ENCODE peak calls at places on chromosomes 11 and 22, in six cellular contexts. One of them, this sample, is unnamed. For H3K36me3, the result is how much of the 10 kb centered on the place peaks cover.

GRCh38 chr11:109033627-109034340 is 368.9 kb downstream of the DDX10 start:
- DNase-seq in left lung: no peak
- DNase-seq in mesenchymal stem cell: no peak
- DNase-seq in cardiac muscle cell: no peak
- DNase-seq in hepatocyte: no peak
- DNase-seq in GM06990: no peak
- DNase-seq in this sample: peak

GRCh38 chr22:25627271-25627848 is 62.9 kb downstream of the GRK3 start:
- DNase-seq in left lung: no peak
- DNase-seq in mesenchymal stem cell: peak
- DNase-seq in cardiac muscle cell: no peak
- DNase-seq in GM06990: no peak
- DNase-seq in hepatocyte: no peak
- DNase-seq in this sample: no peak

GRCh38 chr11:20634044-20634443 is 34.6 kb downstream of the SLC6A5 start:
- DNase-seq in left lung: no peak
- DNase-seq in cardiac muscle cell: no peak
- DNase-seq in hepatocyte: no peak
- DNase-seq in mesenchymal stem cell: no peak
- DNase-seq in GM06990: no peak
- DNase-seq in this sample: no peak

GRCh38 chr11:36326524-36327419 is 30.7 kb downstream of the PRR5L start:
- DNase-seq in left lung: no peak
- DNase-seq in mesenchymal stem cell: no peak
- DNase-seq in GM06990: peak
- DNase-seq in hepatocyte: no peak
- DNase-seq in cardiac muscle cell: no peak
- DNase-seq in this sample: no peak

GRCh38 chr11:82024760-82025159 is 708.9 kb downstream of the FAM181B start:
- DNase-seq in mesenchymal stem cell: no peak
- DNase-seq in cardiac muscle cell: no peak
- DNase-seq in hepatocyte: no peak
- DNase-seq in GM06990: no peak
- DNase-seq in left lung: no peak
- DNase-seq in this sample: no peak

GRCh38 chr11:103546236-103546635 is 437.0 kb downstream of the DYNC2H1 start:
- DNase-seq in left lung: no peak
- DNase-seq in hepatocyte: no peak
- DNase-seq in GM06990: no peak
- DNase-seq in mesenchymal stem cell: no peak
- DNase-seq in cardiac muscle cell: no peak
- DNase-seq in this sample: no peak

GRCh38 chr11:47156333-47156732 is 20.3 kb downstream of the ARFGAP2 start:
- DNase-seq in hepatocyte: no peak
- DNase-seq in GM06990: no peak
- DNase-seq in mesenchymal stem cell: no peak
- DNase-seq in cardiac muscle cell: no peak
- DNase-seq in left lung: no peak
- DNase-seq in this sample: no peak

GRCh38 chr11:67314218-67314617 is 10.9 kb downstream of the SSH3 start:
- DNase-seq in cardiac muscle cell: no peak
- DNase-seq in GM06990: no peak
- DNase-seq in left lung: no peak
- DNase-seq in mesenchymal stem cell: no peak
- DNase-seq in hepatocyte: no peak
- DNase-seq in this sample: no peak

GRCh38 chr11:76627541-76628082 is 42.9 kb downstream of the LRRC32 start:
- DNase-seq in mesenchymal stem cell: no peak
- DNase-seq in hepatocyte: no peak
- DNase-seq in cardiac muscle cell: no peak
- DNase-seq in left lung: no peak
- DNase-seq in GM06990: peak
- DNase-seq in this sample: no peak

GRCh38 chr22:45475876-45476514 is 26.7 kb upstream of the FBLN1 start:
- DNase-seq in left lung: no peak
- DNase-seq in hepatocyte: no peak
- DNase-seq in mesenchymal stem cell: no peak
- DNase-seq in cardiac muscle cell: no peak
- DNase-seq in GM06990: no peak
- DNase-seq in this sample: no peak

GRCh38 chr11:122785156-122785605 is 53.1 kb upstream of the CRTAM start:
- DNase-seq in mesenchymal stem cell: no peak
- DNase-seq in cardiac muscle cell: no peak
- DNase-seq in hepatocyte: peak
- DNase-seq in GM06990: no peak
- DNase-seq in left lung: no peak
- DNase-seq in this sample: no peak

GRCh38 chr11:46278387-46279173 is 1.1 kb downstream of the CREB3L1 start:
- DNase-seq in mesenchymal stem cell: peak
- DNase-seq in cardiac muscle cell: peak
- DNase-seq in hepatocyte: peak
- DNase-seq in GM06990: no peak
- DNase-seq in left lung: peak
- DNase-seq in this sample: peak

GRCh38 chr22:39243443-39244072 is 1.2 kb downstream of the PDGFB start:
- DNase-seq in hepatocyte: peak
- DNase-seq in GM06990: no peak
- DNase-seq in left lung: no peak
- DNase-seq in mesenchymal stem cell: peak
- DNase-seq in cardiac muscle cell: no peak
- DNase-seq in this sample: no peak

GRCh38 chr11:76285397-76285796 is 79.1 kb upstream of the WNT11 start:
- DNase-seq in hepatocyte: no peak
- DNase-seq in mesenchymal stem cell: no peak
- DNase-seq in left lung: no peak
- DNase-seq in GM06990: no peak
- DNase-seq in cardiac muscle cell: no peak
- DNase-seq in this sample: no peak

GRCh38 chr11:107789767-107790166 is 68.8 kb downstream of the SLC35F2 start:
- DNase-seq in mesenchymal stem cell: no peak
- DNase-seq in cardiac muscle cell: no peak
- DNase-seq in hepatocyte: no peak
- DNase-seq in left lung: no peak
- DNase-seq in GM06990: no peak
- DNase-seq in this sample: no peak

GRCh38 chr11:123426766-123427165 is 3.3 kb upstream of the GRAMD1B start:
- DNase-seq in GM06990: no peak
- DNase-seq in hepatocyte: no peak
- DNase-seq in cardiac muscle cell: no peak
- DNase-seq in left lung: no peak
- DNase-seq in mesenchymal stem cell: no peak
- DNase-seq in this sample: no peak

GRCh38 chr22:27851974-27852713 is 50.6 kb upstream of the MN1 start:
- DNase-seq in GM06990: no peak
- DNase-seq in left lung: no peak
- DNase-seq in mesenchymal stem cell: peak
- DNase-seq in cardiac muscle cell: no peak
- DNase-seq in hepatocyte: no peak
- DNase-seq in this sample: no peak

GRCh38 chr11:47056261-47056915 is 119.8 kb downstream of the CSTPP1 start:
- DNase-seq in mesenchymal stem cell: peak
- DNase-seq in left lung: no peak
- DNase-seq in hepatocyte: peak
- DNase-seq in GM06990: no peak
- DNase-seq in cardiac muscle cell: no peak
- DNase-seq in this sample: peak

GRCh38 chr11:67432655-67433349 is 4.5 kb downstream of the RPS6KB2 start:
- DNase-seq in cardiac muscle cell: no peak
- DNase-seq in GM06990: peak
- DNase-seq in hepatocyte: no peak
- DNase-seq in left lung: no peak
- DNase-seq in mesenchymal stem cell: no peak
- DNase-seq in this sample: no peak

GRCh38 chr22:24542641-24543040 is 12.3 kb downstream of the GUCD1 start:
- DNase-seq in cardiac muscle cell: no peak
- DNase-seq in GM06990: no peak
- DNase-seq in mesenchymal stem cell: no peak
- DNase-seq in hepatocyte: no peak
- DNase-seq in left lung: peak
- DNase-seq in this sample: no peak

GRCh38 chr11:304915-305833 is 2.4 kb upstream of the IFITM2 start:
- DNase-seq in GM06990: no peak
- DNase-seq in hepatocyte: peak
- DNase-seq in mesenchymal stem cell: peak
- DNase-seq in cardiac muscle cell: peak
- DNase-seq in left lung: peak
- DNase-seq in this sample: peak

GRCh38 chr22:32533265-32534068 is 58.9 kb downstream of the FBXO7 start:
- DNase-seq in left lung: no peak
- DNase-seq in cardiac muscle cell: no peak
- DNase-seq in mesenchymal stem cell: peak
- DNase-seq in hepatocyte: peak
- DNase-seq in GM06990: no peak
- DNase-seq in this sample: no peak

GRCh38 chr11:73168925-73169579 is 26.9 kb upstream of the FCHSD2 start:
- DNase-seq in mesenchymal stem cell: no peak
- DNase-seq in cardiac muscle cell: peak
- DNase-seq in left lung: no peak
- DNase-seq in GM06990: no peak
- DNase-seq in hepatocyte: no peak
- DNase-seq in this sample: no peak

GRCh38 chr22:29335656-29336055 is 20.2 kb upstream of the RASL10A start:
- DNase-seq in GM06990: no peak
- DNase-seq in hepatocyte: no peak
- DNase-seq in left lung: no peak
- DNase-seq in cardiac muscle cell: no peak
- DNase-seq in mesenchymal stem cell: no peak
- DNase-seq in this sample: no peak

GRCh38 chr22:34850010-34850409 is 215.9 kb upstream of the ISX start:
- DNase-seq in mesenchymal stem cell: no peak
- DNase-seq in left lung: no peak
- DNase-seq in hepatocyte: no peak
- DNase-seq in GM06990: no peak
- DNase-seq in cardiac muscle cell: no peak
- DNase-seq in this sample: no peak

GRCh38 chr22:49934891-49935557 is 16.6 kb downstream of the CRELD2 start:
- DNase-seq in hepatocyte: peak
- DNase-seq in GM06990: peak
- DNase-seq in left lung: peak
- DNase-seq in mesenchymal stem cell: peak
- DNase-seq in cardiac muscle cell: peak
- DNase-seq in this sample: peak

GRCh38 chr11:22079133-22079847 is 113.6 kb upstream of the ANO5 start:
- DNase-seq in left lung: no peak
- DNase-seq in hepatocyte: peak
- DNase-seq in cardiac muscle cell: peak
- DNase-seq in mesenchymal stem cell: no peak
- DNase-seq in GM06990: no peak
- DNase-seq in this sample: no peak

GRCh38 chr22:31106001-31106571 is 1.3 kb downstream of the SELENOM start:
- DNase-seq in GM06990: no peak
- DNase-seq in mesenchymal stem cell: peak
- DNase-seq in left lung: peak
- DNase-seq in cardiac muscle cell: no peak
- DNase-seq in hepatocyte: no peak
- DNase-seq in this sample: no peak

GRCh38 chr11:16603245-16603644 is 135.2 kb upstream of the C11orf58 start:
- DNase-seq in cardiac muscle cell: no peak
- DNase-seq in GM06990: no peak
- DNase-seq in hepatocyte: peak
- DNase-seq in left lung: no peak
- DNase-seq in mesenchymal stem cell: peak
- DNase-seq in this sample: no peak

GRCh38 chr11:16605440-16605970 is 132.9 kb upstream of the C11orf58 start:
- DNase-seq in mesenchymal stem cell: peak
- DNase-seq in cardiac muscle cell: peak
- DNase-seq in hepatocyte: peak
- DNase-seq in left lung: no peak
- DNase-seq in GM06990: no peak
- DNase-seq in this sample: no peak

GRCh38 chr11:16605971-16606783 is 132.3 kb upstream of the C11orf58 start:
- DNase-seq in mesenchymal stem cell: peak
- DNase-seq in GM06990: peak
- DNase-seq in left lung: peak
- DNase-seq in hepatocyte: peak
- DNase-seq in cardiac muscle cell: peak
- DNase-seq in this sample: peak

GRCh38 chr11:16604784-16605439 is 133.5 kb upstream of the C11orf58 start:
- DNase-seq in mesenchymal stem cell: peak
- DNase-seq in GM06990: no peak
- DNase-seq in hepatocyte: peak
- DNase-seq in left lung: no peak
- DNase-seq in cardiac muscle cell: peak
- DNase-seq in this sample: peak

GRCh38 chr11:16603890-16604783 is 134.3 kb upstream of the C11orf58 start:
- DNase-seq in GM06990: no peak
- DNase-seq in left lung: peak
- DNase-seq in hepatocyte: peak
- DNase-seq in mesenchymal stem cell: peak
- DNase-seq in cardiac muscle cell: peak
- DNase-seq in this sample: peak
- H3K4me3 ChIP-seq in GM06990: no peak
- H3K4me3 ChIP-seq in left lung: peak
- H3K4me3 ChIP-seq in hepatocyte: peak
- H3K4me3 ChIP-seq in mesenchymal stem cell: peak
- H3K4me3 ChIP-seq in cardiac muscle cell: peak
- H3K4me3 ChIP-seq in this sample: peak

GRCh38 chr11:65660038-65660437 is 2.7 kb downstream of the RELA start:
- DNase-seq in mesenchymal stem cell: no peak
- DNase-seq in GM06990: no peak
- DNase-seq in hepatocyte: no peak
- DNase-seq in left lung: no peak
- DNase-seq in cardiac muscle cell: no peak
- DNase-seq in this sample: no peak
- H3K36me3 ChIP-seq in mesenchymal stem cell: half or more
- H3K36me3 ChIP-seq in GM06990: under half
- H3K36me3 ChIP-seq in hepatocyte: under half
- H3K36me3 ChIP-seq in left lung: half or more
- H3K36me3 ChIP-seq in cardiac muscle cell: under half
- H3K36me3 ChIP-seq in this sample: half or more

GRCh38 chr11:127345819-127346459 is 345.4 kb upstream of the KIRREL3 start:
- DNase-seq in hepatocyte: peak
- DNase-seq in left lung: no peak
- DNase-seq in cardiac muscle cell: peak
- DNase-seq in GM06990: no peak
- DNase-seq in mesenchymal stem cell: peak
- DNase-seq in this sample: peak

DNA sequence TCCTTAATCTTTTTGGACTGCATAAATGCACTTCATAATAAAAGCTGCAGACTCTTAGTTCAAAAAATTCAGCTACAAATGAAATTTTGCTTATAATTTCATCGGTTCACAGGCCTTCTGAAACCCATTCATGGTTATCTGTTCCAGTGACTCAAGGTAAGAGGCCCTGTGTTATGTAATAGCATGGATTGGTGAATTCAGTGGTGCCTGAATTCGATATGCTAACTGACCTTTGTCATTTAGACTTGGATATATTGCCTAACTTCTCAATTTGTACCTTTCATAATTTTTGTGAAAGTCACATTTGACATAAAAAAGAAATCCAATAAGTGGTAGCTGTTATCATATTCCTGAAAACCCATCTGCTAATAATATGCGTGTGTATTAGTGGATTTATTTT is 349.9 kb upstream of the KIRREL3 start:
- DNase-seq in left lung: no peak
- DNase-seq in cardiac muscle cell: no peak
- DNase-seq in mesenchymal stem cell: no peak
- DNase-seq in hepatocyte: no peak
- DNase-seq in GM06990: no peak
- DNase-seq in this sample: no peak
- H3K4me3 ChIP-seq in left lung: no peak
- H3K4me3 ChIP-seq in cardiac muscle cell: no peak
- H3K4me3 ChIP-seq in mesenchymal stem cell: no peak
- H3K4me3 ChIP-seq in hepatocyte: no peak
- H3K4me3 ChIP-seq in GM06990: no peak
- H3K4me3 ChIP-seq in this sample: no peak

GRCh38 chr11:65210361-65210731 is 28.6 kb downstream of the CAPN1 start:
- DNase-seq in left lung: no peak
- DNase-seq in mesenchymal stem cell: no peak
- DNase-seq in cardiac muscle cell: no peak
- DNase-seq in GM06990: no peak
- DNase-seq in hepatocyte: no peak
- DNase-seq in this sample: no peak
- H3K36me3 ChIP-seq in left lung: half or more
- H3K36me3 ChIP-seq in mesenchymal stem cell: half or more
- H3K36me3 ChIP-seq in cardiac muscle cell: under half
- H3K36me3 ChIP-seq in GM06990: under half
- H3K36me3 ChIP-seq in hepatocyte: under half
- H3K36me3 ChIP-seq in this sample: under half